ENCODE peak calls at places on chromosome 16, in five cellular contexts. G is gastrocnemius medialis, S is GM13977, A is fibroblast of mammary gland, O is activated B cell treated with CpG ODN at 0.5 μM for 24 hours. F is an unnamed sample.

GRCh38 chr16:81076566-81077076 is 417 bp downstream of the C16orf46 start:
- DNase-seq in G (peak; percentile 82), O (peak; percentile 92), S (peak; percentile 83), A (peak; percentile 74), F (peak; percentile 29)

GRCh38 chr16:68289621-68290329 is 21.0 kb downstream of the SLC7A6OS start:
- DNase-seq in O (peak; percentile 67), S (peak; percentile 83), A (no peak), G (no peak), F (no peak)

GRCh38 chr16:2056077-2056476 is 8.3 kb downstream of the TSC2 start:
- DNase-seq in A (peak; percentile 35), G (no peak), S (no peak), O (no peak), F (no peak)

GRCh38 chr16:83675136-83675535 is 132.6 kb upstream of the HSBP1 start:
- DNase-seq in S (no peak), G (no peak), O (no peak), A (no peak), F (no peak)

GRCh38 chr16:2689968-2690830 is 7.9 kb downstream of the KCTD5 start:
- DNase-seq in A (no peak), G (no peak), S (no peak), O (no peak), F (no peak)

GRCh38 chr16:27097671-27098275 is 31.0 kb downstream of the C16orf82 start:
- DNase-seq in S (no peak), O (no peak), G (peak; percentile 60), A (peak; percentile 88), F (peak; percentile 19)

GRCh38 chr16:55001931-55002330 is 71.3 kb downstream of the IRX5 start:
- DNase-seq in S (no peak), G (no peak), O (no peak), A (peak; percentile 43), F (no peak)

GRCh38 chr16:53600076-53600475 is 97.1 kb upstream of the AKTIP start:
- DNase-seq in O (no peak), G (no peak), S (no peak), A (peak; percentile 20), F (peak; percentile 43)

GRCh38 chr16:80718480-80719220 is 85.7 kb downstream of the CDYL2 start:
- DNase-seq in G (no peak), S (no peak), A (peak; percentile 51), O (no peak), F (no peak)

GRCh38 chr16:72473631-72474030 is 301.7 kb upstream of the PMFBP1 start:
- DNase-seq in G (no peak), S (no peak), O (no peak), A (no peak), F (no peak)

GRCh38 chr16:29900888-29901606 is 759 bp downstream of the ASPHD1 start:
- DNase-seq in S (no peak), A (no peak), G (no peak), O (no peak), F (no peak)

GRCh38 chr16:69003500-69003899 is 102.0 kb upstream of the HAS3 start:
- DNase-seq in A (peak; percentile 31), G (no peak), S (no peak), O (no peak), F (no peak)

GRCh38 chr16:79334127-79334526 is 266.4 kb downstream of the MAF start:
- DNase-seq in S (no peak), G (no peak), A (no peak), O (no peak), F (no peak)

GRCh38 chr16:674968-675883 is at the start of gene RHBDL1:
- DNase-seq in G (no peak), A (peak; percentile 52), O (no peak), S (no peak), F (no peak)

GRCh38 chr16:81071816-81072215 is 5.2 kb downstream of the C16orf46 start:
- DNase-seq in O (no peak), S (no peak), G (no peak), A (peak; percentile 23), F (no peak)

DNA sequence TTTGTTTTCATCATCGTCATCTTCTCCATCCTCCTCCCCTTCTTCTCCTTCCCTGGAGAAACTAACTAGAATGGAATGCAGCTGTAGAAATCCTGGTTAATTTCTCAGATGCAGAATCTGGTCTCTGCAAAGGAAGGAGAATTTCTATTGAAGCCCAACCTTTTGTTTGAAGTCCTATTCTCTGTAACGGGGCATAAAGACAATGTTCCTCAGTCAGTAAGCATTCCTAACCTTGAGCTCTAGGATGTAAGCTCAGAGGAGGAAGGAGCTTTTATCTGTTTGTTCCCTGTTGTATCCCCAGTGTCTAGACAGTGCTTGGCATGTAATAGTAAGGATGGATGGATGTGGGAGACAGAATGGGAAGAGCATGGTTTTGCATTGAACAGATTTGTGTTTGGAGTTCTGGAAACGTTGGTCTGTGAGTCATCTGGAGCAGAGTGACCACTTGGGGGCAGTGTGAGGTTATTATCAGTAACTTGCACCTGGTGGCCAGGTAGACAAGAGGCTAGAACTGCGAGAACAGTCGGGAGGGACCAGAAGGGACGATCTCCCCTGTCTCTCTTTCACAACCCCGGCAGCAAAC is 363.7 kb downstream of the SNX29 start:
- DNase-seq in A (peak; percentile 67), O (no peak), S (peak; percentile 50), G (no peak), F (no peak)
- TF ChIP-seq CTCF in A (peak; percentile 44), O (no peak), S (peak; percentile 71), G (no peak), F (peak; percentile 34)

GRCh38 chr16:31333686-31334649 is 21.0 kb upstream of the ITGAX start:
- DNase-seq in A (no peak), S (peak; percentile 53), G (no peak), O (no peak), F (no peak)
- TF ChIP-seq CTCF in A (peak; percentile 17), S (peak; percentile 70), G (peak; percentile 15), O (no peak), F (no peak)

DNA sequence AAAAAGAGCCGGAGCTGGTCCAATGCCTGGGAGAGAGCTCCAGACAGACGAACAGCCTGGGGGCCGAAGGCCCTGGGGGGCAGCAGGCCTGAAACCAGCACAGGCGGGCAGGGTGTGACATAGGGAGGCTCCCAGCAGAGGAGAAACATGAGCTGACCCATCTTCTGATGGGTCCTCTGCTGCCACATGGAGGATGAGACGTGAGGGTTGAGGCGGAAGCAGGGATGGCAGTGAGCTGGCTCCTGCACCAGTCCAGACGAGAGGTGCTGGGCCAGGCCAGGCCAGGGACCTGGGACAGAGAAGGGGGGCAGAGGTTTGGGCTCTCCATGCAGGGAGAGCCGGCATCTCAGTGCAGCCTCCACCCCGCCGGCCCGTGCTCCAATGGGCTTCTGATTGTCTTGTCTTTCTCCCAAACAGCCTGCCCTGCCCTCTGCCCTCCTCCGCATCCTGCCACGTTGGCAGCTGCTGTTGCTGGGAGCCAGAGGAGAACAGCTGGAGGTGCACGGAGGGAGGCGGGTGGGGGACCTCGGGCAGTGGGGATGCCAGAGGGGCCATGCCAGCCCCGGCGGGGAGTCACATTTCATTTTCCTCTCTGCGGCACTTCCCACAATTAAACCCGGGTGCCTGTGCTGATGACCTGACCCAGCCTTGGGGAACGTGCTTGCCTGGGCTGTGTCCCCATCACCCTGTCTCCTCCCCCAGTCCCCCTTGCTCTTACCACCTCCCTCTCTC is 139.0 kb upstream of the GSE1 start:
- DNase-seq in S (no peak), A (peak; percentile 12), O (no peak), G (peak; percentile 65), F (no peak)
- TF ChIP-seq CTCF in S (no peak), A (no peak), O (no peak), G (peak; percentile 29), F (no peak)

DNA sequence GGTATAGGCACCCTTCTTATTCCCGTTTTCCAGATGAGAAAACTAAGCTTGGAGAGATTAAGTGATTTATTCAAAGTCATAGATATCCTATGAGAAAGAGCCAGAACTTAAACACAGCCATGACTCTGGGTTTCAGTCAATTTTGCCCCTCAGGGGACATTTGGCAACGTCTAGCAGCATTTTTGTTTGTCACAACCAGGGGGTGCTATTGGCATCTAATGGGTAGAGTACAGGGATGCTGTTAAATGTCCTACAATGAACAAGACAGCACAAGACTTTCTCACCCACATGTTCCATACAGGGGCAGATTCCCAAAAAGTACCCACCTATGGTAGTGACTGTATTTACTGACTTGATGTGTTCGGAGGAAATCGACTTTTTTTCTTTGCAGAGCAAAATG is 4.8 kb upstream of the SHISA9 start:
- DNase-seq in S (no peak), G (no peak), A (peak; percentile 52), O (no peak), F (no peak)
- TF ChIP-seq CTCF in S (peak; percentile 61), G (no peak), A (peak; percentile 69), O (no peak), F (peak; percentile 10)

GRCh38 chr16:65908568-65908967 is 457.9 kb upstream of the CDH5 start:
- DNase-seq in S (no peak), O (no peak), A (no peak), G (no peak), F (no peak)
- TF ChIP-seq CTCF in S (no peak), O (no peak), A (no peak), G (no peak), F (no peak)

GRCh38 chr16:9033125-9033830 is 58.2 kb upstream of the HAPSTR1 start:
- DNase-seq in O (no peak), S (no peak), G (no peak), A (peak; percentile 78), F (no peak)
- TF ChIP-seq CTCF in O (no peak), S (peak; percentile 53), G (peak; percentile 34), A (peak; percentile 78), F (peak; percentile 72)

DNA sequence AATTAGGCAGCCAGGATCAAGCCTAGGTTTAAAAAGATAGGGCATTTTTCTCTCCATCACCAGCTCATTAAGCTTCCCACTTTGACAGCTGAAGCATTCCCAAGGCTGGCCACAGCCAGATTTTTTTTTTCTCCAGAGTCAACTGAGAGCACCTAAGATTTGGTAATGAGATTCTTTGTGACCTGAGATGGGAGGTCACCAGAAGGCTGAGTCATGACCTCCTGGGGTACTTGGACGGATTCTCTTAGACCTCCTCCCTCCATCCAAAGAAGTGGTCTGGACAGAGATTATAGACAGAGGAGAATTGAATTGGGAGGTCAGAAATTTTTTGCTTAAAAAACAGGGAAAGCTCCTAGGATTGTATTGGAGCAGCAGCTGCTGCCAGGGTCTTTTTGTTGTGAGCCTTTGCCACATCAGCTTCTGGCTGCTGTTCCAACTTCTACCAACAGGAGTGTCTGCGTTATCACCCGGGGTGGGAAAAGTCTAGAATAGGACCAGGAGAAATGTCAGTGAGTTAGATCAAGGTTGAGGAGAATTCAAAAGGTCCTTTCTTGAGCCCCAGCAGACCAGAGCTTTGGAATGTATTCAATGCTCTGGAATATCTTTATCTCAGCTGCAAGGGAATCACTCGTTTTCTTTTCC is 221.2 kb upstream of the N4BP1 start:
- DNase-seq in O (no peak), S (no peak), G (no peak), A (no peak), F (no peak)
- TF ChIP-seq CTCF in O (no peak), S (no peak), G (no peak), A (no peak), F (no peak)

F was measured in AG09319.